ENCODE peak calls at places on chromosomes 4 and X, in four cellular contexts. U is stimulated activated CD4-positive, alpha-beta T cell treated with anti-CD3 and anti-CD28 coated beads, Interleukin-15, amount 100 ng/mL, for 24 hours; C is Caki2; P is A549. B is an unnamed sample.

GRCh38 chrX:9562851-9563250 is 98.0 kb downstream of the TBL1X start:
- DNase-seq in U (no peak), C (peak; percentile 66), P (peak; percentile 22), B (no peak)

GRCh38 chr4:37442062-37442323 is 197.4 kb downstream of the NWD2 start:
- DNase-seq in U (no peak), C (no peak), P (no peak), B (no peak)

GRCh38 chr4:190121759-190122158 is 51.8 kb upstream of the DUX4 start:
- DNase-seq in U (no peak), C (no peak), P (no peak), B (no peak)

GRCh38 chr4:154687840-154688239 is 56.0 kb upstream of the LRAT start:
- DNase-seq in U (no peak), C (no peak), P (no peak), B (no peak)

GRCh38 chr4:1249731-1250526 is 999 bp upstream of the CTBP1 start:
- DNase-seq in U (peak; percentile 66), C (peak; percentile 30), P (peak; percentile 29), B (peak; percentile 73)

GRCh38 chrX:6021316-6022091 is 207.2 kb downstream of the NLGN4X start:
- DNase-seq in U (peak; percentile 24), C (peak; percentile 63), P (no peak), B (peak; percentile 38)

GRCh38 chrX:13851996-13852695 is 35.3 kb upstream of the GPM6B start:
- DNase-seq in U (no peak), C (no peak), P (no peak), B (no peak)

GRCh38 chr4:158315706-158316105 is 105.4 kb downstream of the TMEM144 start:
- DNase-seq in U (no peak), C (no peak), P (no peak), B (no peak)